ENCODE peak calls at places on chromosome 4, in seven cellular contexts. B is stomach, C is A549, Z is colonic mucosa, A is HAP-1, Y is lung, H is testis. F is an unnamed sample. For H3K4me1, the result is how much of the 10 kb centered on the place peaks cover.

GRCh38 chr4:101823864-101824263 is 33.3 kb downstream of the BANK1 start:
- DNase-seq in B (no peak), C (no peak), Z (no peak), A (no peak), Y (no peak), H (no peak), F (no peak)

GRCh38 chr4:3302164-3302785 is 9.5 kb downstream of the RGS12 start:
- DNase-seq in B (peak), C (no peak), Z (no peak), A (no peak), Y (no peak), H (no peak), F (peak)

GRCh38 chr4:103150677-103151076 is 47.5 kb downstream of the CENPE start:
- DNase-seq in B (no peak), C (peak), Z (no peak), A (no peak), Y (no peak), H (no peak), F (no peak)

GRCh38 chr4:188154668-188155423 is 15.6 kb downstream of the TRIML1 start:
- DNase-seq in B (no peak), C (peak), Z (no peak), A (peak), Y (no peak), H (no peak), F (no peak)

GRCh38 chr4:89161841-89162240 is 50.5 kb downstream of the TIGD2 start:
- DNase-seq in B (no peak), C (no peak), Z (no peak), A (no peak), Y (no peak), H (no peak), F (no peak)

GRCh38 chr4:149997881-149998421 is 80.3 kb upstream of the DCLK2 start:
- DNase-seq in B (no peak), C (peak), Z (peak), A (no peak), Y (no peak), H (peak), F (no peak)

GRCh38 chr4:163493643-163494359 is 689 bp upstream of the TMA16 start:
- DNase-seq in B (peak), C (no peak), Z (peak), A (no peak), Y (no peak), H (peak), F (no peak)

GRCh38 chr4:84808332-84808731 is 158.2 kb downstream of the WDFY3 start:
- DNase-seq in B (no peak), C (no peak), Z (no peak), A (no peak), Y (no peak), H (no peak), F (no peak)

GRCh38 chr4:1041147-1041935 is 29.9 kb downstream of the FGFRL1 start:
- DNase-seq in B (peak), C (no peak), Z (no peak), A (no peak), Y (no peak), H (no peak), F (no peak)

GRCh38 chr4:101871962-101872676 is 81.6 kb downstream of the BANK1 start:
- DNase-seq in B (no peak), C (no peak), Z (no peak), A (no peak), Y (no peak), H (no peak), F (no peak)

GRCh38 chr4:150518559-150518958 is 63.4 kb upstream of the MAB21L2 start:
- DNase-seq in B (no peak), C (peak), Z (no peak), A (no peak), Y (no peak), H (no peak), F (no peak)

GRCh38 chr4:53674891-53675290 is 83.6 kb upstream of the LNX1 start:
- DNase-seq in B (no peak), C (no peak), Z (no peak), A (no peak), Y (no peak), H (no peak), F (no peak)

GRCh38 chr4:154562697-154563254 is at the start of gene FGB:
- DNase-seq in B (no peak), C (no peak), Z (no peak), A (no peak), Y (no peak), H (no peak), F (no peak)

GRCh38 chr4:15488658-15489470 is 19.2 kb downstream of the CC2D2A start:
- DNase-seq in B (no peak), C (no peak), Z (no peak), A (no peak), Y (no peak), H (no peak), F (no peak)

GRCh38 chr4:38857354-38858096 is 908 bp upstream of the TLR6 start:
- DNase-seq in B (no peak), C (peak), Z (no peak), A (no peak), Y (peak), H (no peak), F (peak)

GRCh38 chr4:23811045-23811620 is 78.7 kb downstream of the PPARGC1A start:
- DNase-seq in B (no peak), C (no peak), Z (no peak), A (no peak), Y (no peak), H (no peak), F (no peak)

GRCh38 chr4:42428036-42428435 is 30.7 kb downstream of the SHISA3 start:
- DNase-seq in B (no peak), C (no peak), Z (no peak), A (no peak), Y (no peak), H (no peak), F (no peak)

GRCh38 chr4:3871181-3871852 is 105.1 kb downstream of the ADRA2C start:
- DNase-seq in B (no peak), C (no peak), Z (no peak), A (peak), Y (no peak), H (peak), F (no peak)

GRCh38 chr4:161522031-161522430 is 641.8 kb downstream of the FSTL5 start:
- DNase-seq in B (no peak), C (no peak), Z (no peak), A (no peak), Y (no peak), H (peak), F (no peak)

GRCh38 chr4:173264960-173265281 is 69.2 kb downstream of the HMGB2 start:
- DNase-seq in B (no peak), C (no peak), Z (no peak), A (no peak), Y (no peak), H (no peak), F (no peak)

GRCh38 chr4:108649863-108650211 is 562 bp upstream of the OSTC start:
- DNase-seq in B (no peak), C (no peak), Z (no peak), A (no peak), Y (no peak), H (no peak), F (no peak)
- H3K4me3 ChIP-seq in B (peak), C (peak), Z (peak), A (peak), Y (no peak), H (peak), F (peak)

GRCh38 chr4:11628093-11628725 is 199.5 kb upstream of the HS3ST1 start:
- DNase-seq in B (no peak), C (no peak), Z (no peak), A (no peak), Y (no peak), H (no peak), F (no peak)
- H3K4me1 ChIP-seq in B (under half), C (under half), Z (under half), A (under half), Y (under half), H (under half), F (under half)

GRCh38 chr4:170497105-170497504 is 407.3 kb upstream of the AADAT start:
- DNase-seq in B (no peak), C (no peak), Z (no peak), A (no peak), Y (no peak), H (peak), F (no peak)
- H3K4me3 ChIP-seq in B (no peak), C (peak), Z (no peak), A (peak), Y (no peak), H (peak), F (peak)

GRCh38 chr4:183635333-183635732 is 23.7 kb downstream of the RWDD4 start:
- DNase-seq in B (no peak), C (no peak), Z (no peak), A (no peak), Y (no peak), H (peak), F (no peak)

GRCh38 chr4:183635737-183636136 is 23.2 kb downstream of the RWDD4 start:
- DNase-seq in B (no peak), C (no peak), Z (no peak), A (no peak), Y (no peak), H (peak), F (no peak)

GRCh38 chr4:183632689-183633088 is 26.3 kb downstream of the RWDD4 start:
- DNase-seq in B (no peak), C (no peak), Z (no peak), A (no peak), Y (no peak), H (peak), F (no peak)

GRCh38 chr4:183633476-183634058 is 25.4 kb downstream of the RWDD4 start:
- DNase-seq in B (no peak), C (no peak), Z (no peak), A (peak), Y (no peak), H (no peak), F (no peak)

GRCh38 chr4:183634086-183634485 is 24.9 kb downstream of the RWDD4 start:
- DNase-seq in B (no peak), C (no peak), Z (no peak), A (no peak), Y (no peak), H (peak), F (peak)
- H3K4me1 ChIP-seq in B (under half), C (under half), Z (under half), A (under half), Y (under half), H (under half), F (under half)

DNA sequence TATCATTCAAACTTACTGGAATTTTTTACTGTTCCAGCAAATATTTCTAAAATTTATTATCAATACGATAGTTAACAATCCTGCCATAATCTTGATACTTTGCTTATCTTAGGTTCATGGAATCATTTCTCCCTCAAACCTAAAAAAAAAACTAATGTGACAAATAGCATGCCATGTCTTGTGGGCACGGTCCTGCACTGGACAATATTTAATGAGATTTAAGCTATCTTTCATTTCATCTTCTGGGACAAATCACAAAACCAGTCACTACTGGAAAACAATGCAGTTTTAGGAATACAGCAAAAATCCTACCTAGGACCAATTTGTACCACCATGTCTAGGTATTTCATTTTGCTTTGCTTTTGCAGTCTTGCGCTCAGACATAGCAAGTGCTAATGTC is 93.7 kb downstream of the FRYL start:
- DNase-seq in B (no peak), C (no peak), Z (no peak), A (no peak), Y (no peak), H (no peak), F (no peak)
- H3K4me3 ChIP-seq in B (no peak), C (no peak), Z (no peak), A (no peak), Y (no peak), H (no peak), F (no peak)

DNA sequence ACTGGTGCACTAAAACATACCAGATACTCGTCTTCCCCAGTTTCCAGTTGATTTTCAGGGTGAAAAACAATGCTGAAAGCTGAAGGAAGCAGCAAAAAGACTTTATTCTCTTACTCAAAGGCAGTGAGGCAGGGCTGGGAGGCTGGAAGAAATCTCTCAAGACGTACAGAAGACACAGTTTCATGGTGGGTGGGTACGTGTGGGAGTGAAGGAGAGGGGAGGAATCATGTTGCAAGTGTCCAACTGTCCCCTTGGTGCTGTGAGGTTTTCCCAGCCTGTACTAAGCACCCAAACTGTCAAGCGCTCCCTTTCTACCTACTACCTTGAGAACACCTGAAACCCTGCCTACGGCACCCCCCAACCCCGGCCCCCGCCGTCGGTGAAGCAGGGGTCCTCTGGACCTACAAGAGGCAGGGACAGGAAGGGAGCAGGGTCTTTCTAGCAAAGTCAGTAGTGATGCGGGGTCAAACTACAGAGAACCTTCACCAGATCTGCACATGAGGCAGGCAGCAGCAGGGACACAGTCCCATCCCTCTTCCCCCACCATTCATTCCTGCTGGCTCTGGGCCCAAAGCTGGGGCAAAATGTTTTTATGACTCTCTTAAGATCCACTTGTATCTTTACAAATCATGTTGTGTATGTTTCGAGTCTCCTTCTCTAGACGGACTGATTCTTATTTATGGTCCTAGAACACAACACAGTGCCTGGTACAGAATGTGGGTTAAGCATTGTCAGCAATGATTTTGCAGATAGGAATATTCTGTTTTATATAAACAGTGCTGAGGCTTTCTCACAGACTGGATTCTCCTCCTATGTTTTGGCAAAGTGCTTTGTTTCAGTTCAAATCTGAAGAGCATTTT is 2.4 kb upstream of the SETD7 start:
- DNase-seq in B (no peak), C (no peak), Z (no peak), A (no peak), Y (no peak), H (no peak), F (no peak)
- H3K4me1 ChIP-seq in B (half or more), C (under half), Z (under half), A (under half), Y (under half), H (under half), F (under half)

GRCh38 chr4:110623710-110624015 is 786 bp upstream of the PITX2 start:
- DNase-seq in B (no peak), C (no peak), Z (no peak), A (no peak), Y (no peak), H (no peak), F (no peak)
- H3K4me3 ChIP-seq in B (no peak), C (no peak), Z (no peak), A (no peak), Y (no peak), H (no peak), F (no peak)

DNA sequence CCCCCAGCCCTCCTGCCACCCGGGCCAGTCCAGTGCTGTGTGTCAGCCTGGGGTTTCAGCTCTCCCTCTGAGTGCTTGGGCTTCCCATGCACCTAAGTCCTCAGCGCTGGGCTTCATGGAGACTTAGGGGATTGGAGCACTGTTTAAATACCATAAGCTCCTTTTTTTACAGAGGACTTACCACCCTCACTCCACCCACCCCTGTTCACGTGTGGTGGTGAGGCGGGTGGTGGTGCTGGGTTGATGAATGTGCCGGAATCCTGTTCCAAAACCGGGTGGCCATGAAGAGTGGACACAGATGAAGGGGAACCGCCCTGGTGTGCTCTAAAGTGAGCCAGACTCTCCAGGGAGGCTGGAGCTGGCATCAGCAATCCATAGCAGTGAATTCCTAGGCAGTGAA is 66.8 kb downstream of the PSAPL1 start:
- DNase-seq in B (no peak), C (no peak), Z (no peak), A (no peak), Y (no peak), H (no peak), F (no peak)
- H3K4me1 ChIP-seq in B (under half), C (under half), Z (under half), A (under half), Y (under half), H (under half), F (under half)